ENCODE peak calls at places on chromosomes 2 and 18, in four cellular contexts. One of them, this sample, is unnamed.

GRCh38 chr2:232504438-232504837 is 15.8 kb upstream of the PRSS56 start:
- DNase-seq in right atrium auricular region: no peak
- DNase-seq in epithelial cell of esophagus: no peak
- DNase-seq in Kasumi-1: no peak
- DNase-seq in this sample: no peak

GRCh38 chr2:112627060-112628040 is 18.4 kb upstream of the SLC20A1 start:
- DNase-seq in right atrium auricular region: peak
- DNase-seq in epithelial cell of esophagus: peak
- DNase-seq in Kasumi-1: peak
- DNase-seq in this sample: no peak

GRCh38 chr2:224404766-224405165 is 2.9 kb upstream of the FAM124B start:
- DNase-seq in right atrium auricular region: no peak
- DNase-seq in epithelial cell of esophagus: no peak
- DNase-seq in Kasumi-1: no peak
- DNase-seq in this sample: no peak

GRCh38 chr2:130864830-130865229 is 28.1 kb downstream of the ARHGEF4 start:
- DNase-seq in right atrium auricular region: peak
- DNase-seq in epithelial cell of esophagus: peak
- DNase-seq in Kasumi-1: peak
- DNase-seq in this sample: no peak

GRCh38 chr2:85917887-85918795 is 29.4 kb upstream of the ST3GAL5 start:
- DNase-seq in right atrium auricular region: no peak
- DNase-seq in epithelial cell of esophagus: peak
- DNase-seq in Kasumi-1: no peak
- DNase-seq in this sample: no peak

GRCh38 chr2:237234268-237234667 is 148.6 kb downstream of the COPS8 start:
- DNase-seq in right atrium auricular region: peak
- DNase-seq in epithelial cell of esophagus: no peak
- DNase-seq in Kasumi-1: no peak
- DNase-seq in this sample: no peak

GRCh38 chr2:32925976-32926707 is 20.6 kb upstream of the LTBP1 start:
- DNase-seq in right atrium auricular region: no peak
- DNase-seq in epithelial cell of esophagus: no peak
- DNase-seq in Kasumi-1: no peak
- DNase-seq in this sample: no peak

GRCh38 chr2:147006724-147007123 is 838.1 kb upstream of the ACVR2A start:
- DNase-seq in right atrium auricular region: no peak
- DNase-seq in epithelial cell of esophagus: no peak
- DNase-seq in Kasumi-1: no peak
- DNase-seq in this sample: no peak

GRCh38 chr2:28408764-28409599 is 16.3 kb downstream of the FOSL2 start:
- DNase-seq in right atrium auricular region: no peak
- DNase-seq in epithelial cell of esophagus: peak
- DNase-seq in Kasumi-1: peak
- DNase-seq in this sample: peak

GRCh38 chr18:74733592-74733991 is 135.9 kb downstream of the ZNF407 start:
- DNase-seq in right atrium auricular region: no peak
- DNase-seq in epithelial cell of esophagus: no peak
- DNase-seq in Kasumi-1: no peak
- DNase-seq in this sample: no peak

GRCh38 chr2:18119883-18120282 is 241.4 kb downstream of the KCNS3 start:
- DNase-seq in right atrium auricular region: no peak
- DNase-seq in epithelial cell of esophagus: no peak
- DNase-seq in Kasumi-1: no peak
- DNase-seq in this sample: no peak

GRCh38 chr2:122866095-122866494 is 1110.6 kb downstream of the TSN start:
- DNase-seq in right atrium auricular region: no peak
- DNase-seq in epithelial cell of esophagus: no peak
- DNase-seq in Kasumi-1: no peak
- DNase-seq in this sample: no peak

GRCh38 chr2:200042944-200043343 is 87.6 kb downstream of the MAIP1 start:
- DNase-seq in right atrium auricular region: no peak
- DNase-seq in epithelial cell of esophagus: no peak
- DNase-seq in Kasumi-1: no peak
- DNase-seq in this sample: no peak

GRCh38 chr2:234951386-234952269 is at the start of gene SH3BP4:
- DNase-seq in right atrium auricular region: peak
- DNase-seq in epithelial cell of esophagus: peak
- DNase-seq in Kasumi-1: no peak
- DNase-seq in this sample: no peak

GRCh38 chr2:120930236-120930635 is 194.6 kb downstream of the GLI2 start:
- DNase-seq in right atrium auricular region: no peak
- DNase-seq in epithelial cell of esophagus: no peak
- DNase-seq in Kasumi-1: no peak
- DNase-seq in this sample: no peak

GRCh38 chr2:235641333-235641732 is 147.5 kb downstream of the AGAP1 start:
- DNase-seq in right atrium auricular region: peak
- DNase-seq in epithelial cell of esophagus: peak
- DNase-seq in Kasumi-1: no peak
- DNase-seq in this sample: no peak

GRCh38 chr2:239098288-239098970 is 250.5 kb downstream of the TWIST2 start:
- DNase-seq in right atrium auricular region: no peak
- DNase-seq in epithelial cell of esophagus: peak
- DNase-seq in Kasumi-1: no peak
- DNase-seq in this sample: no peak